ENCODE peak calls at places on chromosomes 5 and 9, in seven cellular contexts. X is K562, L is aorta, G is stomach, T is HAP-1, U is GM12865, Y is lower leg skin. W is an unnamed sample.

GRCh38 chr9:131203438-131204219 is 72.7 kb downstream of the FAM78A start:
- DNase-seq in X (peak; percentile 76), L (no peak), G (no peak), T (no peak), U (peak; percentile 13), Y (no peak), W (no peak)

GRCh38 chr9:126117631-126118030 is 209.0 kb upstream of the MVB12B start:
- DNase-seq in X (no peak), L (no peak), G (no peak), T (no peak), U (no peak), Y (peak; percentile 63), W (no peak)

GRCh38 chr5:154194348-154195329 is 4.1 kb downstream of the GALNT10 start:
- DNase-seq in X (no peak), L (no peak), G (peak; percentile 45), T (no peak), U (no peak), Y (no peak), W (peak; percentile 50)

GRCh38 chr5:107247427-107247826 is 423.3 kb downstream of the EFNA5 start:
- DNase-seq in X (no peak), L (no peak), G (no peak), T (no peak), U (no peak), Y (no peak), W (no peak)

GRCh38 chr5:32753051-32753450 is 41.9 kb downstream of the NPR3 start:
- DNase-seq in X (no peak), L (no peak), G (no peak), T (no peak), U (no peak), Y (no peak), W (peak; percentile 28)

GRCh38 chr9:92984976-92985375 is 37.7 kb downstream of the FGD3 start:
- DNase-seq in X (peak; percentile 2), L (no peak), G (no peak), T (no peak), U (no peak), Y (peak; percentile 53), W (no peak)

GRCh38 chr5:112976432-112977309 is at the start of gene DCP2:
- DNase-seq in X (peak; percentile 96), L (peak; percentile 96), G (peak; percentile 93), T (peak; percentile 99), U (peak; percentile 99), Y (peak; percentile 99), W (peak; percentile 100)

GRCh38 chr5:445591-445990 is 2.6 kb downstream of the EXOC3 start:
- DNase-seq in X (no peak), L (peak; percentile 38), G (no peak), T (no peak), U (no peak), Y (peak; percentile 52), W (no peak)

GRCh38 chr5:172958268-172959046 is 767 bp upstream of the RPL26L1 start:
- DNase-seq in X (peak; percentile 97), L (peak; percentile 90), G (peak; percentile 76), T (peak; percentile 51), U (peak; percentile 80), Y (peak; percentile 90), W (peak; percentile 64)

GRCh38 chr5:34584165-34584564 is 72.0 kb upstream of the RAI14 start:
- DNase-seq in X (no peak), L (no peak), G (no peak), T (no peak), U (no peak), Y (no peak), W (no peak)

DNA sequence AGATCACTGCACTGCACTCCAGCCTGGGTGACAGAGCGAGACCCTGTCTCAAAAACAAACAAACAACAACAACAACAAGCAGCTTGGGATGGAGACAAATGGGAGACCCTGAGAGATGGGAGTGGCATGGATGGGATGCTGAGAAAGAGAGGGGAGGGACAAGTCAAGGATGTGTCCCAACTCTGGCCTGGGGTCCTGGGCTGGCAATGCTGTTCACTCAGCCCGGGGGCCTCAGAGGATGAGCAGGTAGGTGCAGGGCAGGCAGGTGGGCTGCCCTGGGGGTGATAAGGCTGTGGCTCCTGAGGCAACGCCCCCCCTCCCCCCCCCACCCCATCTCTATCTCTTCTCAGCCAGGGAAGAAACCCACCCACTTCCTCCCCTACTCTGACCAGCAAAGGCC is 123.0 kb downstream of the LHX2 start:
- DNase-seq in X (no peak), L (no peak), G (no peak), T (no peak), U (no peak), Y (peak; percentile 73), W (no peak)
- H3K4me3 ChIP-seq in X (no peak overlapping the region), L (no peak overlapping the region), G (no peak overlapping the region), T (no peak overlapping the region), U (no peak overlapping the region), Y (no peak overlapping the region), W (no peak overlapping the region)

GRCh38 chr5:178429541-178430186 is 160.5 kb downstream of the COL23A1 start:
- DNase-seq in X (no peak), L (no peak), G (peak; percentile 58), T (no peak), U (no peak), Y (peak; percentile 68), W (no peak)
- H3K4me3 ChIP-seq in X (no peak overlapping the region), L (no peak overlapping the region), G (no peak overlapping the region), T (no peak overlapping the region), U (no peak overlapping the region), Y (no peak overlapping the region), W (no peak overlapping the region)

GRCh38 chr5:11385251-11385900 is 518.9 kb downstream of the CTNND2 start:
- DNase-seq in X (no peak), L (no peak), G (no peak), T (no peak), U (no peak), Y (no peak), W (no peak)
- H3K4me3 ChIP-seq in X (no peak overlapping the region), L (no peak overlapping the region), G (peak overlapping the region; percentile 40), T (no peak overlapping the region), U (no peak overlapping the region), Y (no peak overlapping the region), W (no peak overlapping the region)

GRCh38 chr5:176542596-176543427 is 5.6 kb upstream of the RNF44 start:
- DNase-seq in X (peak; percentile 85), L (no peak), G (no peak), T (peak; percentile 31), U (peak; percentile 67), Y (no peak), W (no peak)

GRCh38 chr5:176542135-176542595 is 5.0 kb upstream of the RNF44 start:
- DNase-seq in X (peak; percentile 61), L (no peak), G (peak; percentile 49), T (no peak), U (peak; percentile 55), Y (no peak), W (no peak)

GRCh38 chr5:176540476-176540899 is 3.3 kb upstream of the RNF44 start:
- DNase-seq in X (no peak), L (no peak), G (no peak), T (no peak), U (no peak), Y (no peak), W (no peak)

GRCh38 chr5:176541338-176542134 is 4.3 kb upstream of the RNF44 start:
- DNase-seq in X (no peak), L (no peak), G (peak; percentile 75), T (peak; percentile 49), U (peak; percentile 64), Y (peak; percentile 93), W (peak; percentile 64)

GRCh38 chr5:176540956-176541337 is 3.7 kb upstream of the RNF44 start:
- DNase-seq in X (no peak), L (no peak), G (no peak), T (no peak), U (no peak), Y (no peak), W (no peak)
- H3K4me3 ChIP-seq in X (no peak overlapping the region), L (no peak overlapping the region), G (no peak overlapping the region), T (no peak overlapping the region), U (no peak overlapping the region), Y (no peak overlapping the region), W (no peak overlapping the region)